ENCODE peak calls at places on chromosomes 12 and 14, in four cellular contexts. One of them, this sample, is unnamed.

GRCh38 chr12:105761075-105761474 is 377.7 kb downstream of the NUAK1 start:
- DNase-seq in HL-60: no peak
- DNase-seq in GM12878: no peak
- DNase-seq in K562: no peak
- DNase-seq in this sample: no peak

GRCh38 chr14:72646861-72647528 is 246.9 kb downstream of the DPF3 start:
- DNase-seq in HL-60: no peak
- DNase-seq in GM12878: no peak
- DNase-seq in K562: no peak
- DNase-seq in this sample: no peak

GRCh38 chr14:55869397-55870049 is 248.7 kb upstream of the PELI2 start:
- DNase-seq in HL-60: no peak
- DNase-seq in K562: no peak
- DNase-seq in GM12878: no peak
- DNase-seq in this sample: no peak

GRCh38 chr12:22626429-22626828 is 1.5 kb downstream of the ETNK1 start:
- DNase-seq in K562: no peak
- DNase-seq in GM12878: peak; percentile 20
- DNase-seq in HL-60: no peak
- DNase-seq in this sample: peak; percentile 13

GRCh38 chr12:52813885-52814709 is at the start of gene KRT4:
- DNase-seq in HL-60: no peak
- DNase-seq in GM12878: no peak
- DNase-seq in K562: no peak
- DNase-seq in this sample: no peak

GRCh38 chr14:32038876-32039275 is 38.2 kb upstream of the ARHGAP5 start:
- DNase-seq in K562: no peak
- DNase-seq in GM12878: no peak
- DNase-seq in HL-60: no peak
- DNase-seq in this sample: no peak

GRCh38 chr14:100815478-100816285 is 10.2 kb upstream of the MEG3 start:
- DNase-seq in HL-60: no peak
- DNase-seq in K562: no peak
- DNase-seq in GM12878: no peak
- DNase-seq in this sample: no peak

GRCh38 chr12:39712334-39712733 is 92.7 kb upstream of the ABCD2 start:
- DNase-seq in K562: no peak
- DNase-seq in GM12878: no peak
- DNase-seq in HL-60: no peak
- DNase-seq in this sample: no peak

GRCh38 chr14:77409131-77409533 is 14.2 kb downstream of the NOXRED1 start:
- DNase-seq in HL-60: peak; percentile 8
- DNase-seq in K562: no peak
- DNase-seq in GM12878: no peak
- DNase-seq in this sample: no peak

GRCh38 chr14:60254176-60254575 is 5.2 kb downstream of the PPM1A start:
- DNase-seq in K562: no peak
- DNase-seq in HL-60: no peak
- DNase-seq in GM12878: no peak
- DNase-seq in this sample: no peak

GRCh38 chr12:51391047-51391837 is at the start of gene GALNT6:
- DNase-seq in K562: peak; percentile 91
- DNase-seq in HL-60: peak; percentile 75
- DNase-seq in GM12878: no peak
- DNase-seq in this sample: peak; percentile 64

GRCh38 chr14:83473846-83474245 is 1940.2 kb upstream of the SEL1L start:
- DNase-seq in GM12878: no peak
- DNase-seq in K562: no peak
- DNase-seq in HL-60: no peak
- DNase-seq in this sample: no peak

GRCh38 chr12:109304485-109304884 is 4.6 kb downstream of the FOXN4 start:
- DNase-seq in HL-60: no peak
- DNase-seq in GM12878: no peak
- DNase-seq in K562: no peak
- DNase-seq in this sample: no peak

GRCh38 chr12:88944403-88944802 is 364.1 kb upstream of the KITLG start:
- DNase-seq in HL-60: no peak
- DNase-seq in GM12878: no peak
- DNase-seq in K562: no peak
- DNase-seq in this sample: no peak

GRCh38 chr14:54769955-54770863 is 132.4 kb downstream of the GCH1 start:
- DNase-seq in GM12878: no peak
- DNase-seq in HL-60: no peak
- DNase-seq in K562: no peak
- DNase-seq in this sample: no peak

GRCh38 chr12:96886998-96887677 is 19.9 kb upstream of the NEDD1 start:
- DNase-seq in GM12878: no peak
- DNase-seq in HL-60: no peak
- DNase-seq in K562: no peak
- DNase-seq in this sample: no peak

GRCh38 chr12:94134226-94134795 is 14.1 kb upstream of the PLXNC1 start:
- DNase-seq in K562: peak; percentile 70
- DNase-seq in HL-60: peak; percentile 45
- DNase-seq in GM12878: no peak
- DNase-seq in this sample: no peak

GRCh38 chr12:110906088-110906487 is 14.3 kb downstream of the MYL2 start:
- DNase-seq in GM12878: peak; percentile 51
- DNase-seq in K562: no peak
- DNase-seq in HL-60: peak; percentile 5
- DNase-seq in this sample: no peak

GRCh38 chr14:52271538-52271937 is 4.0 kb downstream of the PTGDR start:
- DNase-seq in HL-60: no peak
- DNase-seq in GM12878: no peak
- DNase-seq in K562: no peak
- DNase-seq in this sample: no peak

GRCh38 chr14:78586681-78587080 is 416.5 kb downstream of the NRXN3 start:
- DNase-seq in GM12878: no peak
- DNase-seq in HL-60: no peak
- DNase-seq in K562: no peak
- DNase-seq in this sample: no peak

GRCh38 chr14:104199266-104199665 is 60.9 kb downstream of the KIF26A start:
- DNase-seq in HL-60: no peak
- DNase-seq in GM12878: no peak
- DNase-seq in K562: no peak
- DNase-seq in this sample: no peak

GRCh38 chr12:48814313-48815280 is 3.7 kb upstream of the CACNB3 start:
- DNase-seq in GM12878: peak; percentile 31
- DNase-seq in HL-60: peak; percentile 74
- DNase-seq in K562: peak; percentile 96
- DNase-seq in this sample: peak; percentile 96

DNA sequence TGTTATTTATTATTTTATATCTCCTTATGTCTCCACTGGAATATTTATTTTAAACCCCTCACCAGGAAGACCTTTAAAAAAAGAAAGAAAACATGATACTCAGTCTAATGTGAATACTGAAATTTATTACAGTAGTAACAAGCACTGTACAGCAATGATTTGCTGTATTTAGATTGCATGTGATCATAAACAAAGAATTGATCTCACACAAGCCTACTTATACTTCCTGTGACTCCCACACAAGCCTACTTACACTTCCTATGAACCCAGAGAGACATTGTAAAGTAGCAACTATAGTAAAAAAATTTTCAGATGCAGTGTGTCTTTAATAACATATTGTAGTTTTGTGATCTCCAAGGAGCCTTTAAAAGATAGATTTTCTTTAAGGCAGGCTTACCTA is 142.7 kb upstream of the SYT1 start:
- DNase-seq in HL-60: no peak
- DNase-seq in K562: no peak
- DNase-seq in GM12878: no peak
- DNase-seq in this sample: no peak
- TF ChIP-seq POLR2AphosphoS5 in HL-60: no peak
- TF ChIP-seq POLR2AphosphoS5 in K562: no peak
- TF ChIP-seq POLR2AphosphoS5 in GM12878: no peak
- TF ChIP-seq POLR2AphosphoS5 in this sample: no peak

GRCh38 chr14:101821528-101821927 is 60.0 kb downstream of the PPP2R5C start:
- DNase-seq in GM12878: no peak
- DNase-seq in HL-60: no peak
- DNase-seq in K562: no peak
- DNase-seq in this sample: no peak
- TF ChIP-seq SPI1 in GM12878: no peak
- TF ChIP-seq SPI1 in HL-60: no peak
- TF ChIP-seq SPI1 in K562: no peak
- TF ChIP-seq SPI1 in this sample: no peak

GRCh38 chr14:76115010-76115422 is 36.7 kb upstream of the GPATCH2L start:
- DNase-seq in GM12878: no peak
- DNase-seq in HL-60: no peak
- DNase-seq in K562: no peak
- DNase-seq in this sample: no peak

GRCh38 chr14:76113691-76114090 is 38.0 kb upstream of the GPATCH2L start:
- DNase-seq in HL-60: no peak
- DNase-seq in GM12878: no peak
- DNase-seq in K562: no peak
- DNase-seq in this sample: no peak

GRCh38 chr14:76121089-76121748 is 30.5 kb upstream of the GPATCH2L start:
- DNase-seq in K562: no peak
- DNase-seq in GM12878: no peak
- DNase-seq in HL-60: no peak
- DNase-seq in this sample: no peak

GRCh38 chr14:76118594-76118993 is 33.1 kb upstream of the GPATCH2L start:
- DNase-seq in K562: no peak
- DNase-seq in GM12878: no peak
- DNase-seq in HL-60: no peak
- DNase-seq in this sample: no peak

GRCh38 chr14:76117789-76118188 is 33.9 kb upstream of the GPATCH2L start:
- DNase-seq in HL-60: no peak
- DNase-seq in GM12878: no peak
- DNase-seq in K562: no peak
- DNase-seq in this sample: no peak
- TF ChIP-seq POLR2AphosphoS5 in HL-60: no peak
- TF ChIP-seq POLR2AphosphoS5 in GM12878: no peak
- TF ChIP-seq POLR2AphosphoS5 in K562: no peak
- TF ChIP-seq POLR2AphosphoS5 in this sample: no peak

GRCh38 chr14:79842270-79842669 is 369.0 kb downstream of the DIO2 start:
- DNase-seq in K562: no peak
- DNase-seq in GM12878: no peak
- DNase-seq in HL-60: no peak
- DNase-seq in this sample: no peak
- TF ChIP-seq SPI1 in K562: no peak
- TF ChIP-seq SPI1 in GM12878: no peak
- TF ChIP-seq SPI1 in HL-60: no peak
- TF ChIP-seq SPI1 in this sample: no peak

GRCh38 chr12:29921307-29921706 is 137.6 kb upstream of the TMTC1 start:
- DNase-seq in HL-60: no peak
- DNase-seq in K562: no peak
- DNase-seq in GM12878: no peak
- DNase-seq in this sample: no peak
- TF ChIP-seq POLR2AphosphoS5 in HL-60: no peak
- TF ChIP-seq POLR2AphosphoS5 in K562: no peak
- TF ChIP-seq POLR2AphosphoS5 in GM12878: no peak
- TF ChIP-seq POLR2AphosphoS5 in this sample: no peak

DNA sequence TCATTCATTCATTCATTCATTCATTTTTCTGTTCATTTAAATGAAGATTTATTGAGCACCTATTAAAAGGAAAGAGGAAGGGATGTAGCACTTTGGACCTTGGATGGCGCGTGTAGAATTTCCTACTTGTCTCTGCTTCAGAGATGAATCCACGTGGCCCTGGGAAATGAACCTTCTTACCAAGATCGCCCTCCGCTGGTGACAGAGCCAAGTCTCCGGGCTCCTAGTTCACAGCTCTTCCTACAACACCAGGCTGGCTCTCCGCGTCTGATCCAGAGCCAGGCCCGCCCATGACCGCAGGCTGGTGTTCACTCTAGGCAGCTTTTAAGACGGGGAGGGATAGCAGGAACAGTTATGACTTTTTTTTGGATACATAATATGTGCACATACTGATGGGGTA is 70.9 kb upstream of the PIWIL1 start:
- DNase-seq in GM12878: no peak
- DNase-seq in HL-60: no peak
- DNase-seq in K562: no peak
- DNase-seq in this sample: no peak
- TF ChIP-seq SPI1 in GM12878: no peak
- TF ChIP-seq SPI1 in HL-60: no peak
- TF ChIP-seq SPI1 in K562: no peak
- TF ChIP-seq SPI1 in this sample: no peak

GRCh38 chr14:99479903-99480855 is 480 bp downstream of the SETD3 start:
- DNase-seq in HL-60: peak; percentile 63
- DNase-seq in K562: peak; percentile 15
- DNase-seq in GM12878: no peak
- DNase-seq in this sample: peak; percentile 19
- TF ChIP-seq POLR2AphosphoS5 in HL-60: no peak
- TF ChIP-seq POLR2AphosphoS5 in K562: no peak
- TF ChIP-seq POLR2AphosphoS5 in GM12878: no peak
- TF ChIP-seq POLR2AphosphoS5 in this sample: no peak

GRCh38 chr14:23321572-23322547 is 603 bp downstream of the PABPN1 start:
- DNase-seq in GM12878: no peak
- DNase-seq in HL-60: peak; percentile 33
- DNase-seq in K562: peak; percentile 81
- DNase-seq in this sample: no peak
- TF ChIP-seq SPI1 in GM12878: no peak
- TF ChIP-seq SPI1 in HL-60: no peak
- TF ChIP-seq SPI1 in K562: no peak
- TF ChIP-seq SPI1 in this sample: no peak

GRCh38 chr12:47102845-47103666 is 23.3 kb upstream of the AMIGO2 start:
- DNase-seq in K562: no peak
- DNase-seq in GM12878: no peak
- DNase-seq in HL-60: no peak
- DNase-seq in this sample: no peak
- TF ChIP-seq POLR2AphosphoS5 in K562: no peak
- TF ChIP-seq POLR2AphosphoS5 in GM12878: no peak
- TF ChIP-seq POLR2AphosphoS5 in HL-60: no peak
- TF ChIP-seq POLR2AphosphoS5 in this sample: no peak

GRCh38 chr12:129550353-129550752 is 353.5 kb downstream of the TMEM132D start:
- DNase-seq in HL-60: no peak
- DNase-seq in GM12878: no peak
- DNase-seq in K562: no peak
- DNase-seq in this sample: no peak
- TF ChIP-seq SPI1 in HL-60: no peak
- TF ChIP-seq SPI1 in GM12878: no peak
- TF ChIP-seq SPI1 in K562: no peak
- TF ChIP-seq SPI1 in this sample: no peak